ENCODE peak calls at places on chromosomes 3 and 15, in five cellular contexts. M is fibroblast of pulmonary artery; H is heart left ventricle; U is RPMI8226; C is stimulated activated CD4-positive, alpha-beta T cell treated with anti-CD3 and anti-CD28 coated beads, Interleukin-4, amount 100 ng/mL, for 48 hours. I is an unnamed sample.

GRCh38 chr15:66981746-66982145 is 83.7 kb upstream of the SMAD3 start:
- DNase-seq in M (no peak), H (no peak), U (no peak), C (no peak), I (no peak)

GRCh38 chr3:75981401-75981800 is 196.1 kb upstream of the ZNF717 start:
- DNase-seq in M (no peak), H (no peak), U (no peak), C (no peak), I (no peak)

GRCh38 chr3:56001991-56002390 is 466.3 kb downstream of the ERC2 start:
- DNase-seq in M (no peak), H (no peak), U (no peak), C (no peak), I (no peak)

GRCh38 chr15:42528970-42529369 is 19.6 kb downstream of the LRRC57 start:
- DNase-seq in M (no peak), H (no peak), U (no peak), C (no peak), I (no peak)

GRCh38 chr3:8482960-8483665 is 18.5 kb upstream of the LMCD1 start:
- DNase-seq in M (peak; percentile 96), H (peak; percentile 72), U (no peak), C (no peak), I (no peak)

GRCh38 chr15:82150645-82151044 is 104.8 kb upstream of the MEX3B start:
- DNase-seq in M (no peak), H (no peak), U (no peak), C (no peak), I (no peak)

GRCh38 chr15:83410532-83410931 is 36.6 kb upstream of the SH3GL3 start:
- DNase-seq in M (no peak), H (no peak), U (no peak), C (no peak), I (no peak)

GRCh38 chr3:134008630-134009156 is 21.0 kb downstream of the SLCO2A1 start:
- DNase-seq in M (peak; percentile 82), H (no peak), U (no peak), C (no peak), I (no peak)

GRCh38 chr15:40344631-40345120 is 3.9 kb upstream of the CCDC9B start:
- DNase-seq in M (peak; percentile 75), H (peak; percentile 66), U (peak; percentile 63), C (peak; percentile 59), I (peak; percentile 34)

GRCh38 chr3:119662604-119663377 is 2.4 kb upstream of the POPDC2 start:
- DNase-seq in M (peak; percentile 45), H (no peak), U (no peak), C (no peak), I (no peak)

GRCh38 chr3:42712716-42713372 is 10.2 kb upstream of the HHATL start:
- DNase-seq in M (no peak), H (no peak), U (no peak), C (no peak), I (no peak)

GRCh38 chr3:35709691-35710090 is 70.4 kb downstream of the ARPP21 start:
- DNase-seq in M (no peak), H (no peak), U (no peak), C (no peak), I (no peak)

GRCh38 chr3:162541923-162542322 is 1045.3 kb downstream of the OTOL1 start:
- DNase-seq in M (no peak), H (no peak), U (no peak), C (no peak), I (no peak)

GRCh38 chr3:45088543-45088942 is 57.6 kb downstream of the CDCP1 start:
- DNase-seq in M (no peak), H (no peak), U (peak; percentile 31), C (no peak), I (peak; percentile 19)

GRCh38 chr3:193055352-193055751 is 137.7 kb upstream of the MB21D2 start:
- DNase-seq in M (no peak), H (no peak), U (no peak), C (no peak), I (no peak)

GRCh38 chr15:64987136-64987535 is 2.6 kb downstream of the SPG21 start:
- DNase-seq in M (no peak), H (no peak), U (no peak), C (no peak), I (no peak)

GRCh38 chr3:160157321-160157720 is 67.9 kb upstream of the C3orf80 start:
- DNase-seq in M (no peak), H (no peak), U (no peak), C (no peak), I (no peak)

GRCh38 chr3:184864012-184864411 is 52.0 kb downstream of the VPS8 start:
- DNase-seq in M (no peak), H (peak; percentile 5), U (no peak), C (no peak), I (no peak)

GRCh38 chr3:124780767-124781485 is 50.7 kb downstream of the UMPS start:
- DNase-seq in M (peak; percentile 83), H (peak; percentile 88), U (no peak), C (no peak), I (no peak)

GRCh38 chr3:143565943-143566342 is 282.3 kb downstream of the SLC9A9 start:
- DNase-seq in M (peak; percentile 29), H (no peak), U (no peak), C (no peak), I (no peak)

GRCh38 chr3:51362476-51362875 is 22.6 kb upstream of the MANF start:
- DNase-seq in M (no peak), H (no peak), U (no peak), C (no peak), I (no peak)

GRCh38 chr3:9153763-9154601 is 95.5 kb downstream of the SRGAP3 start:
- DNase-seq in M (no peak), H (peak; percentile 33), U (no peak), C (no peak), I (no peak)

GRCh38 chr15:59165726-59166125 is 40.9 kb upstream of the LDHAL6B start:
- DNase-seq in M (peak; percentile 23), H (no peak), U (peak; percentile 31), C (no peak), I (peak; percentile 96)

GRCh38 chr3:73586628-73587027 is 38.1 kb downstream of the PDZRN3 start:
- DNase-seq in M (no peak), H (no peak), U (no peak), C (no peak), I (no peak)

GRCh38 chr3:125000661-125001060 is 55.1 kb downstream of the HEG1 start:
- DNase-seq in M (no peak), H (no peak), U (no peak), C (no peak), I (no peak)

GRCh38 chr3:171379281-171379680 is 80.9 kb downstream of the TNIK start:
- DNase-seq in M (peak; percentile 22), H (no peak), U (no peak), C (no peak), I (no peak)

GRCh38 chr15:62059818-62060115 is 480 bp downstream of the VPS13C start:
- DNase-seq in M (peak; percentile 49), H (peak; percentile 45), U (peak; percentile 93), C (peak; percentile 58), I (peak; percentile 52)

GRCh38 chr3:77081240-77081661 is 41.4 kb downstream of the ROBO2 start:
- DNase-seq in M (peak; percentile 37), H (peak; percentile 13), U (no peak), C (no peak), I (peak; percentile 83)

GRCh38 chr15:70093481-70094309 is 4.0 kb downstream of the TLE3 start:
- DNase-seq in M (peak; percentile 79), H (no peak), U (no peak), C (no peak), I (peak; percentile 49)

GRCh38 chr3:57756528-57757401 is 656 bp downstream of the SLMAP start:
- DNase-seq in M (peak; percentile 62), H (peak; percentile 32), U (peak; percentile 50), C (peak; percentile 40), I (no peak)

GRCh38 chr3:45020534-45020933 is 5.6 kb upstream of the CLEC3B start:
- DNase-seq in M (no peak), H (no peak), U (no peak), C (no peak), I (no peak)

GRCh38 chr15:81939604-81940440 is 106.0 kb downstream of the MEX3B start:
- DNase-seq in M (peak; percentile 70), H (no peak), U (peak; percentile 52), C (peak; percentile 2), I (no peak)

GRCh38 chr3:47002490-47003410 is 23.3 kb downstream of the NBEAL2 start:
- DNase-seq in M (no peak), H (no peak), U (no peak), C (no peak), I (no peak)

GRCh38 chr3:90069748-90070147 is 962.3 kb downstream of the EPHA3 start:
- DNase-seq in M (peak; percentile 7), H (no peak), U (no peak), C (no peak), I (no peak)

GRCh38 chr3:13705702-13706280 is 156.9 kb downstream of the FBLN2 start:
- DNase-seq in M (no peak), H (peak; percentile 0), U (no peak), C (no peak), I (no peak)

GRCh38 chr15:61835476-61836106 is 224.7 kb downstream of the VPS13C start:
- DNase-seq in M (peak; percentile 67), H (peak; percentile 53), U (peak; percentile 66), C (peak; percentile 28), I (peak; percentile 65)

I was measured in NCI-H1105 treated with DMSO at 0.1 percent for 48 hours.